ENCODE peak calls at places on chromosome 3, in seven cellular contexts. V is fibroblast of mammary gland; A is endodermal cell; Q is glutamatergic neuron; L is CD8-positive, alpha-beta T cell; Z is WERI-Rb-1; S is mesothelial cell of epicardium. H is an unnamed sample.

GRCh38 chr3:132394334-132394733 is 23.0 kb upstream of the DNAJC13 start:
- DNase-seq in A (no peak), Z (no peak), Q (no peak), V (peak; percentile 69), S (no peak), L (no peak), H (no peak)

GRCh38 chr3:183210341-183210740 is 42.7 kb upstream of the B3GNT5 start:
- DNase-seq in L (no peak), Q (no peak), Z (no peak), V (no peak), A (no peak), S (no peak), H (no peak)

GRCh38 chr3:123779646-123780231 is 104.4 kb downstream of the MYLK start:
- DNase-seq in Z (no peak), A (no peak), V (no peak), S (no peak), L (no peak), Q (no peak), H (no peak)

GRCh38 chr3:125245521-125245920 is 33.0 kb upstream of the SLC12A8 start:
- DNase-seq in V (peak; percentile 47), Z (no peak), L (no peak), Q (no peak), S (no peak), A (no peak), H (no peak)

GRCh38 chr3:149638401-149639092 is 19.3 kb downstream of the WWTR1 start:
- DNase-seq in A (no peak), Z (no peak), S (peak; percentile 43), L (no peak), V (peak; percentile 77), Q (no peak), H (no peak)

GRCh38 chr3:52099006-52099405 is 42.6 kb upstream of the DUSP7 start:
- DNase-seq in A (no peak), Q (no peak), L (no peak), S (no peak), V (no peak), Z (no peak), H (no peak)

GRCh38 chr3:16419640-16420039 is 93.9 kb downstream of the RFTN1 start:
- DNase-seq in Z (no peak), S (no peak), L (no peak), Q (no peak), V (peak; percentile 68), A (no peak), H (no peak)

GRCh38 chr3:121913305-121913704 is 19.1 kb downstream of the SLC15A2 start:
- DNase-seq in V (no peak), A (no peak), Q (no peak), L (no peak), S (no peak), Z (no peak), H (no peak)

GRCh38 chr3:73098873-73099272 is 37.4 kb downstream of the EBLN2 start:
- DNase-seq in A (no peak), S (no peak), V (no peak), Q (no peak), L (no peak), Z (no peak), H (no peak)

GRCh38 chr3:114452176-114452744 is 158.4 kb downstream of the TIGIT start:
- DNase-seq in L (no peak), Q (no peak), V (no peak), S (no peak), Z (no peak), A (no peak), H (no peak)

GRCh38 chr3:64225695-64226499 is 631 bp upstream of the PRICKLE2 start:
- DNase-seq in L (no peak), Q (no peak), Z (no peak), V (peak; percentile 51), S (no peak), A (no peak), H (no peak)

GRCh38 chr3:56711344-56711743 is 28.3 kb upstream of the TASOR start:
- DNase-seq in Z (no peak), A (no peak), V (no peak), Q (no peak), S (no peak), L (no peak), H (peak; percentile 24)

GRCh38 chr3:151673974-151674373 is 59.8 kb upstream of the AADACL2 start:
- DNase-seq in Z (no peak), S (no peak), A (no peak), Q (no peak), L (no peak), V (no peak), H (no peak)
- TF ChIP-seq CTCF in Z (no peak), S (no peak), A (no peak), Q (no peak), L (no peak), V (no peak), H (no peak)

DNA sequence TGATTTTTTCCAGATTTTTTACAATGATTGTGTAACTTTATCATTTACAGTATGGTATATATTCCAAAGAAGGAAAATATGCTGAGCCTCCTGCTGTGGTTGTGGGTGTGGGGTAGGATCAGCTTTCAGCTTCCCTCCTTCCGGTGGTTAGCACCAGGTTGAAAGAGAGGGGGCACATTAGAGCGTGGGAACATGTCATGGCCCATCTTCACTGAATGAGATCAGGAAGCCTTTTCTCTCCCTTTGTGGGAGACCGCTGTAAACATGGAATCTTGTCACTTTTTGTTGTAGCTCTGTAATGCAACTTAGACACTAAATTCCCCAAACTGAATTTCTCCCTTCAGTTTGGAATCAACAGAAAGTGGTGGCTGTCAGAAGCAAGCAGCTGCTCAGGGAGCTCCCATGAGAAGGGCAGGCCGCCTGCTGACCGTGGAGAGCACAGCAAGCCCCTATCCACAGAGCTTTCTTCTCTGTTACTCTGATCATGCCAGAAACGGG is 86.7 kb upstream of the LIMD1 start:
- DNase-seq in Q (peak; percentile 75), Z (peak; percentile 63), A (peak; percentile 87), S (peak; percentile 42), L (no peak), V (peak; percentile 63), H (no peak)
- TF ChIP-seq CTCF in Q (peak; percentile 76), Z (peak; percentile 69), A (peak; percentile 81), S (peak; percentile 29), L (no peak), V (peak; percentile 40), H (no peak)

GRCh38 chr3:46705751-46706572 is 4.8 kb downstream of the TMIE start:
- DNase-seq in V (peak; percentile 52), Z (no peak), A (peak; percentile 69), S (no peak), L (no peak), Q (peak; percentile 19), H (no peak)
- TF ChIP-seq CTCF in V (peak; percentile 15), Z (no peak), A (no peak), S (no peak), L (no peak), Q (no peak), H (no peak)

GRCh38 chr3:165895919-165896318 is 58.7 kb upstream of the BCHE start:
- DNase-seq in S (no peak), Z (peak; percentile 64), Q (peak; percentile 80), A (peak; percentile 90), L (no peak), V (peak; percentile 6), H (no peak)
- TF ChIP-seq CTCF in S (no peak), Z (peak; percentile 59), Q (peak; percentile 60), A (peak; percentile 82), L (no peak), V (peak; percentile 28), H (peak; percentile 19)

GRCh38 chr3:65785065-65785645 is 253.6 kb downstream of the MAGI1 start:
- DNase-seq in L (no peak), V (peak; percentile 80), S (no peak), A (no peak), Z (no peak), Q (no peak), H (peak; percentile 50)
- TF ChIP-seq CTCF in L (no peak), V (peak; percentile 77), S (peak; percentile 85), A (peak; percentile 89), Z (peak; percentile 42), Q (peak; percentile 84), H (peak; percentile 47)

GRCh38 chr3:27945229-27945628 is 223.1 kb upstream of the EOMES start:
- DNase-seq in L (no peak), A (no peak), V (no peak), Q (no peak), Z (no peak), S (no peak), H (no peak)

GRCh38 chr3:27939510-27939909 is 217.4 kb upstream of the EOMES start:
- DNase-seq in A (no peak), V (peak; percentile 8), Q (no peak), S (no peak), L (no peak), Z (no peak), H (no peak)

GRCh38 chr3:27939940-27940339 is 217.8 kb upstream of the EOMES start:
- DNase-seq in V (peak; percentile 59), S (no peak), Q (no peak), A (peak; percentile 57), L (no peak), Z (no peak), H (no peak)

GRCh38 chr3:27943106-27943505 is 221.0 kb upstream of the EOMES start:
- DNase-seq in Z (peak; percentile 27), Q (peak; percentile 41), V (peak; percentile 36), A (peak; percentile 83), L (no peak), S (no peak), H (no peak)
- TF ChIP-seq CTCF in Z (peak; percentile 40), Q (peak; percentile 26), V (peak; percentile 50), A (peak; percentile 73), L (peak; percentile 19), S (no peak), H (no peak)